ENCODE peak calls at places on chromosomes 6 and 20, in six cellular contexts. C is AG10803, S is choroid plexus epithelial cell, U is tibial nerve, I is mammary epithelial cell, O is Karpas-422. D is an unnamed sample.
A peak's percentile ranks its signal among the peaks of the same experiment; 100 is the strongest.

GRCh38 chr6:138038148-138038870 is 68.9 kb downstream of the PERP start:
- DNase-seq in C (no peak), S (no peak), U (no peak), I (no peak), O (no peak), D (no peak)

GRCh38 chr6:30730611-30731435 is 10.7 kb downstream of the TUBB start:
- DNase-seq in C (no peak), S (peak; percentile 45), U (peak; percentile 41), I (peak; percentile 88), O (peak; percentile 86), D (no peak)

GRCh38 chr6:142088858-142089216 is 43.9 kb upstream of the GJE1 start:
- DNase-seq in C (peak; percentile 28), S (peak; percentile 55), U (no peak), I (peak; percentile 67), O (no peak), D (peak; percentile 53)

GRCh38 chr20:63014710-63015109 is 7.9 kb upstream of the BHLHE23 start:
- DNase-seq in C (no peak), S (no peak), U (no peak), I (no peak), O (no peak), D (peak; percentile 64)

GRCh38 chr6:25296980-25297379 is 17.8 kb downstream of the CARMIL1 start:
- DNase-seq in C (peak; percentile 56), S (no peak), U (peak; percentile 39), I (no peak), O (no peak), D (peak; percentile 87)

GRCh38 chr6:128519931-128520435 is 416 bp downstream of the PTPRK start:
- DNase-seq in C (no peak), S (peak; percentile 71), U (peak; percentile 20), I (peak; percentile 75), O (no peak), D (peak; percentile 70)

GRCh38 chr6:170146640-170147039 is 144.2 kb downstream of the DLL1 start:
- DNase-seq in C (no peak), S (no peak), U (no peak), I (no peak), O (no peak), D (no peak)

GRCh38 chr20:44748005-44748370 is 2.3 kb downstream of the KCNK15 start:
- DNase-seq in C (no peak), S (no peak), U (peak; percentile 41), I (no peak), O (no peak), D (no peak)

GRCh38 chr20:63142933-63143332 is 73.0 kb downstream of the YTHDF1 start:
- DNase-seq in C (no peak), S (no peak), U (no peak), I (no peak), O (no peak), D (no peak)

GRCh38 chr6:4647414-4648365 is 128.5 kb upstream of the CDYL start:
- DNase-seq in C (peak; percentile 74), S (peak; percentile 86), U (peak; percentile 59), I (peak; percentile 63), O (no peak), D (peak; percentile 86)

GRCh38 chr6:111987295-111987694 is 66.6 kb upstream of the CCN6 start:
- DNase-seq in C (peak; percentile 79), S (peak; percentile 40), U (no peak), I (peak; percentile 87), O (no peak), D (no peak)

GRCh38 chr6:161463061-161463460 is 189.2 kb upstream of the AGPAT4 start:
- DNase-seq in C (no peak), S (no peak), U (no peak), I (no peak), O (no peak), D (no peak)

GRCh38 chr20:6705106-6705766 is 62.2 kb upstream of the BMP2 start:
- DNase-seq in C (no peak), S (peak; percentile 39), U (no peak), I (no peak), O (no peak), D (no peak)

GRCh38 chr20:1184638-1185315 is at the start of gene TMEM74B:
- DNase-seq in C (no peak), S (no peak), U (no peak), I (no peak), O (no peak), D (no peak)

GRCh38 chr6:50724381-50725124 is 11.2 kb downstream of the TFAP2D start:
- DNase-seq in C (no peak), S (no peak), U (no peak), I (no peak), O (no peak), D (no peak)

GRCh38 chr20:15922556-15922955 is 650.7 kb downstream of the KIF16B start:
- DNase-seq in C (no peak), S (no peak), U (no peak), I (no peak), O (peak; percentile 83), D (no peak)

GRCh38 chr6:159077123-159077522 is 32.3 kb upstream of the TAGAP start:
- DNase-seq in C (no peak), S (peak; percentile 5), U (no peak), I (no peak), O (no peak), D (peak; percentile 19)

DNA sequence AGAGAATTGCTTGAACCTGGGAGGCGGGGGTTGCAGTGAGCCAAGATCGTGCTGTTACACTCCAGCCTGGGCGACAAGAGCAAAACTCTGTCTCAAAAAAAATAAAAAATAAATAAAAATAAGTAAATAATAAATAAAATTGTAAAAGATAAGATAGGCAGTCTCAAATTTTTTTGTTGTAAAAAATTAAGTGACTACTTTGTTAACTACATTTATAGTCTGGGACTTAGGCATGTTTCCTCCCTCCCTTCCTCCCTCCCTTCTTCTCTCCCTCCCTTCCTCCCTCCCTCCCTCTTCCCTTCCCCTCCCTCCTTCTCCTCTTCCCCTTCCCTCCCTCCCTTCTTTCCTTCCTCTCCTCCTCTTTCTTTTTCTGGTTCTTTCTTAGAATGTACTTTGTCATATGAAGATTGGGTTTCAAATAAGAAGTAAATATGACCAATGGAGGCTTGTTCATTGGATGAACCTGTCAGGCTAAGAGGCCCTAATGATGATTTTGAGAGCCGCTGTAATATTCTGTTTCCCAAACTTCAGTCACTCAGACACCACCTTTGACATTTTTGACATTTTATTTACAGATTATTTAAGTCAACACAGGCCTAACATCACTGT is 24.2 kb downstream of the ZFP64 start:
- DNase-seq in C (no peak), S (no peak), U (no peak), I (no peak), O (no peak), D (no peak)
- H3K4me3 ChIP-seq in C (no peak overlapping the region), S (no peak overlapping the region), U (no peak overlapping the region), I (no peak overlapping the region), O (no peak overlapping the region), D (no peak overlapping the region)

GRCh38 chr6:11092654-11093053 is 980 bp upstream of the SMIM13 start:
- DNase-seq in C (no peak), S (no peak), U (no peak), I (no peak), O (no peak), D (no peak)

GRCh38 chr6:11093591-11094410 is at the start of gene SMIM13:
- DNase-seq in C (peak; percentile 97), S (peak; percentile 99), U (peak; percentile 95), I (peak; percentile 95), O (peak; percentile 98), D (peak; percentile 99)

GRCh38 chr6:11085758-11086435 is 7.7 kb upstream of the SMIM13 start:
- DNase-seq in C (peak; percentile 70), S (peak; percentile 75), U (no peak), I (no peak), O (no peak), D (peak; percentile 73)

GRCh38 chr6:11093065-11093590 is 506 bp upstream of the SMIM13 start:
- DNase-seq in C (peak; percentile 33), S (peak; percentile 56), U (no peak), I (no peak), O (peak; percentile 78), D (peak; percentile 34)

DNA sequence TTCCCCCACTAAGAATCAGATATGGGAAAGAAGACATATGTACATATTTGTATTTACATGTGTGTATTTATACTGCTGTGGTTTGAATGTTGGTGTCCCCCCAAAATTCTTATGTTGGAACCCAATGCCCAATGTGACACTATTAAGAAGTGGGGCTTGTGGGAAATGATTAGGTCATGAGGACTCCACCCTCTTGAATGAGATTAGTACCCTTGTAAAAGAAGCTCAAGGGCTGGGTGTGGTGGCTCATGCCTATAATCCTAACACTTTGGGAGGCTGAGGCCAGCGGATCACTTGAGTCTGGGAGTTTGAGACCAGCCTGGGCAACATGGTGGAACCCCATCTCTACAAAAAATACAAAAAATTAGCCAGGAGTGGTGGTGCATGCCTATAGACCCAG is 3.9 kb upstream of the SMIM13 start:
- DNase-seq in C (no peak), S (no peak), U (no peak), I (no peak), O (no peak), D (no peak)
- H3K4me3 ChIP-seq in C (no peak overlapping the region), S (no peak overlapping the region), U (no peak overlapping the region), I (no peak overlapping the region), O (no peak overlapping the region), D (no peak overlapping the region)

GRCh38 chr20:3659492-3660261 is 3.5 kb downstream of the GFRA4 start:
- DNase-seq in C (no peak), S (no peak), U (no peak), I (no peak), O (no peak), D (no peak)
- H3K4me3 ChIP-seq in C (no peak overlapping the region), S (no peak overlapping the region), U (no peak overlapping the region), I (no peak overlapping the region), O (no peak overlapping the region), D (no peak overlapping the region)

GRCh38 chr6:106101466-106101865 is 15.3 kb downstream of the PRDM1 start:
- DNase-seq in C (no peak), S (no peak), U (no peak), I (peak; percentile 87), O (no peak), D (no peak)

GRCh38 chr6:106097368-106098231 is 11.5 kb downstream of the PRDM1 start:
- DNase-seq in C (peak; percentile 86), S (peak; percentile 76), U (peak; percentile 30), I (peak; percentile 25), O (peak; percentile 59), D (peak; percentile 65)

GRCh38 chr6:106099235-106099537 is 13.1 kb downstream of the PRDM1 start:
- DNase-seq in C (no peak), S (no peak), U (no peak), I (no peak), O (no peak), D (no peak)

GRCh38 chr6:106100755-106101154 is 14.6 kb downstream of the PRDM1 start:
- DNase-seq in C (no peak), S (no peak), U (no peak), I (no peak), O (no peak), D (no peak)

DNA sequence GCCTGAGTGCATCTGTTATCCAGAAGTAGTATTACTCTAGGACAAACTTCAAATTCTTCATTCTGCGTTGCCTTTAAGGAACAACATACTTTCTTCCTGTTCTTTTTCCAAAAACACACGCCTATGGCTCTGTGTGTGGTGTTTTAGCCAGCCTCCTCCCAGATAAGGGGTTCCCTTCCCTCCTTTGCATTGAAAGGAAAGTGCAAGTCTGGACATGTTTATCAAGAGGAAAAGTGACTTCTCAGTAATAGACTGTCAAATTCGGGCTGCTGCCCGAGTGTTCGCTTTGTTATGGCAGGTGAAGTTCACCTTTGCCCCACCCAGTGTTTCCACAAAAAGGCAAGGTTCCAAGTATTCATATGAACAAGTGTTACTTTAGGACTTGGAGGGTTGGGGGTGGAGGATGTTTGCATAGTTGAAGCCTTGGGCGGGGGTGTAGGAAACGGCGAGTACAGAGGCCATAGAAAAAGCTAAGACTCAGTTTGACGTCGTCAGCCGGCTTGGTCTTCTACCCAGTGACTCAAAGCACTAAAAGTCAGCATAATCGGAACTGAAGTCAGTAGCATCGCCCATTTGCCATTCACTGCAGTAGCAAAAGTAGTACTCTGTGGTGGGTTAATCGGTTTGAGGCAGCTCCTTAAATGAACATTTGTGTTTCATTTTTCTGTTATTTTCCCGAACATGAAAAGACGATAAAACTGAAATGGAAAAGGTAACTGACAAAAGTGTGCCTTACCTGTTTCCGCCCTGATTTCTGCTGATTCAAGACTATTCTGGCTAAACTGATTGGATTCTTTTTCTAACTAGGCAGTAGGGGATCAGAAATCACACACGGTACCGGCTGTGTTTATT is 12.5 kb downstream of the PRDM1 start:
- DNase-seq in C (peak; percentile 58), S (peak; percentile 78), U (no peak), I (peak; percentile 69), O (no peak), D (peak; percentile 72)
- H3K4me3 ChIP-seq in C (peak overlapping the region; percentile 61), S (peak overlapping the region; percentile 59), U (peak overlapping the region; percentile 37), I (no peak overlapping the region), O (peak overlapping the region; percentile 67), D (peak overlapping the region; percentile 55)

D was measured in fibroblast of pulmonary artery.